ENCODE peak calls at places on chromosome 12, in ten cellular contexts. A is AG09319, R is A549, X is Kasumi-1, Q is GM12865, M is EH, D is endothelial cell, Y is SW 1271, Z is NCI-H2081, O is fibroblast of lung. W is an unnamed sample.

GRCh38 chr12:89470741-89471504 is 53.7 kb downstream of the GALNT4 start:
- DNase-seq in A (no peak), R (peak), X (peak), Q (peak), M (peak), D (no peak), Y (no peak), Z (peak), O (peak), W (peak)

GRCh38 chr12:38465020-38465419 is 148.4 kb downstream of the ALG10B start:
- DNase-seq in A (no peak), R (no peak), X (no peak), Q (peak), M (no peak), D (no peak), Y (no peak), Z (no peak), O (no peak), W (no peak)

GRCh38 chr12:60475825-60476224 is 880.0 kb downstream of the SLC16A7 start:
- DNase-seq in A (no peak), R (no peak), X (no peak), Q (no peak), M (no peak), D (no peak), Y (no peak), Z (no peak), O (no peak), W (no peak)

GRCh38 chr12:130878193-130879185 is 6.6 kb downstream of the RAN start:
- DNase-seq in A (no peak), R (no peak), X (no peak), Q (peak), M (no peak), D (no peak), Y (no peak), Z (no peak), O (no peak), W (peak)

GRCh38 chr12:11719678-11720099 is 70.2 kb downstream of the ETV6 start:
- DNase-seq in A (peak), R (no peak), X (peak), Q (no peak), M (peak), D (peak), Y (peak), Z (no peak), O (peak), W (peak)

GRCh38 chr12:71947645-71948105 is 9.0 kb downstream of the TPH2 start:
- DNase-seq in A (no peak), R (no peak), X (no peak), Q (no peak), M (peak), D (peak), Y (no peak), Z (peak), O (peak), W (no peak)

GRCh38 chr12:121524196-121524930 is 56.5 kb downstream of the KDM2B start:
- DNase-seq in A (no peak), R (no peak), X (no peak), Q (no peak), M (no peak), D (no peak), Y (no peak), Z (no peak), O (no peak), W (no peak)

GRCh38 chr12:21562859-21563258 is 36.8 kb downstream of the SPX start:
- DNase-seq in A (no peak), R (peak), X (no peak), Q (no peak), M (no peak), D (no peak), Y (no peak), Z (no peak), O (no peak), W (no peak)

GRCh38 chr12:93595336-93595735 is 22.9 kb downstream of the SOCS2 start:
- DNase-seq in A (no peak), R (no peak), X (no peak), Q (no peak), M (no peak), D (no peak), Y (no peak), Z (no peak), O (no peak), W (no peak)

GRCh38 chr12:94207467-94208432 is 59.4 kb downstream of the PLXNC1 start:
- DNase-seq in A (no peak), R (no peak), X (no peak), Q (peak), M (no peak), D (no peak), Y (no peak), Z (no peak), O (peak), W (peak)

GRCh38 chr12:79374543-79374942 is 316.2 kb downstream of the PAWR start:
- DNase-seq in A (no peak), R (peak), X (no peak), Q (no peak), M (no peak), D (no peak), Y (no peak), Z (no peak), O (no peak), W (no peak)

GRCh38 chr12:104802198-104802597 is 155.9 kb downstream of the SLC41A2 start:
- DNase-seq in A (no peak), R (no peak), X (no peak), Q (no peak), M (peak), D (no peak), Y (no peak), Z (no peak), O (peak), W (no peak)

GRCh38 chr12:116736962-116737773 is 701 bp downstream of the SPRING1 start:
- DNase-seq in A (no peak), R (no peak), X (no peak), Q (peak), M (peak), D (peak), Y (no peak), Z (no peak), O (no peak), W (peak)

GRCh38 chr12:131902332-131903241 is 8.2 kb downstream of the ULK1 start:
- DNase-seq in A (no peak), R (no peak), X (no peak), Q (no peak), M (no peak), D (no peak), Y (no peak), Z (no peak), O (no peak), W (no peak)

GRCh38 chr12:52629251-52630103 is 11.1 kb upstream of the KRT73 start:
- DNase-seq in A (no peak), R (no peak), X (no peak), Q (no peak), M (no peak), D (no peak), Y (no peak), Z (no peak), O (no peak), W (no peak)

GRCh38 chr12:59182191-59182590 is 261.9 kb upstream of the LRIG3 start:
- DNase-seq in A (no peak), R (no peak), X (no peak), Q (no peak), M (no peak), D (no peak), Y (no peak), Z (no peak), O (peak), W (no peak)

GRCh38 chr12:10331642-10332239 is 24.1 kb downstream of the KLRD1 start:
- DNase-seq in A (peak), R (peak), X (peak), Q (peak), M (peak), D (peak), Y (peak), Z (peak), O (peak), W (peak)

GRCh38 chr12:25482637-25483036 is 70.4 kb downstream of the LMNTD1 start:
- DNase-seq in A (no peak), R (no peak), X (no peak), Q (no peak), M (peak), D (no peak), Y (no peak), Z (no peak), O (no peak), W (no peak)

GRCh38 chr12:124663771-124664366 is 96.5 kb upstream of the NCOR2 start:
- DNase-seq in A (no peak), R (no peak), X (no peak), Q (no peak), M (no peak), D (no peak), Y (no peak), Z (no peak), O (peak), W (no peak)

GRCh38 chr12:1474059-1474537 is 120.3 kb downstream of the FBXL14 start:
- DNase-seq in A (peak), R (peak), X (peak), Q (no peak), M (peak), D (no peak), Y (peak), Z (no peak), O (peak), W (peak)

GRCh38 chr12:2053675-2054070 is 886 bp downstream of the CACNA1C start:
- DNase-seq in A (no peak), R (no peak), X (no peak), Q (no peak), M (peak), D (peak), Y (no peak), Z (no peak), O (no peak), W (no peak)

GRCh38 chr12:109228664-109229063 is 80.4 kb downstream of the FOXN4 start:
- DNase-seq in A (no peak), R (no peak), X (no peak), Q (no peak), M (no peak), D (no peak), Y (no peak), Z (no peak), O (no peak), W (no peak)

GRCh38 chr12:22792198-22792597 is 167.2 kb downstream of the ETNK1 start:
- DNase-seq in A (no peak), R (no peak), X (no peak), Q (no peak), M (no peak), D (no peak), Y (no peak), Z (no peak), O (no peak), W (no peak)

GRCh38 chr12:87813476-87814234 is 215.5 kb downstream of the C12orf50 start:
- DNase-seq in A (peak), R (peak), X (no peak), Q (no peak), M (peak), D (no peak), Y (no peak), Z (no peak), O (peak), W (no peak)

GRCh38 chr12:4211372-4211771 is 62.2 kb upstream of the CCND2 start:
- DNase-seq in A (no peak), R (no peak), X (no peak), Q (no peak), M (no peak), D (no peak), Y (no peak), Z (no peak), O (no peak), W (no peak)

GRCh38 chr12:64232201-64232600 is 10.1 kb upstream of the KICS2 start:
- DNase-seq in A (no peak), R (no peak), X (no peak), Q (no peak), M (peak), D (no peak), Y (no peak), Z (no peak), O (no peak), W (no peak)

GRCh38 chr12:24838531-24838950 is 110.4 kb downstream of the BCAT1 start:
- DNase-seq in A (peak), R (no peak), X (peak), Q (peak), M (peak), D (no peak), Y (no peak), Z (no peak), O (peak), W (peak)

GRCh38 chr12:76457818-76458217 is 101.8 kb downstream of the OSBPL8 start:
- DNase-seq in A (no peak), R (no peak), X (no peak), Q (no peak), M (no peak), D (no peak), Y (no peak), Z (no peak), O (no peak), W (no peak)

GRCh38 chr12:62516932-62517331 is 50.3 kb downstream of the MON2 start:
- DNase-seq in A (no peak), R (no peak), X (peak), Q (no peak), M (no peak), D (no peak), Y (no peak), Z (no peak), O (no peak), W (no peak)

GRCh38 chr12:22467190-22467589 is 77.2 kb downstream of the C2CD5 start:
- DNase-seq in A (peak), R (no peak), X (no peak), Q (no peak), M (peak), D (no peak), Y (no peak), Z (no peak), O (peak), W (no peak)

GRCh38 chr12:66881401-66881800 is 202.5 kb upstream of the GRIP1 start:
- DNase-seq in A (no peak), R (no peak), X (no peak), Q (no peak), M (no peak), D (no peak), Y (no peak), Z (no peak), O (no peak), W (no peak)

GRCh38 chr12:51269174-51270066 is 795 bp downstream of the SMAGP start:
- DNase-seq in A (no peak), R (peak), X (peak), Q (peak), M (peak), D (peak), Y (no peak), Z (no peak), O (peak), W (peak)

GRCh38 chr12:82225871-82226270 is 132.3 kb downstream of the CCDC59 start:
- DNase-seq in A (no peak), R (no peak), X (no peak), Q (no peak), M (no peak), D (no peak), Y (no peak), Z (no peak), O (peak), W (no peak)

GRCh38 chr12:93884794-93885460 is 207.8 kb downstream of the CRADD start:
- DNase-seq in A (no peak), R (peak), X (no peak), Q (no peak), M (peak), D (no peak), Y (no peak), Z (no peak), O (peak), W (no peak)